ENCODE peak calls at places on chromosomes 3 and 15, in six cellular contexts. F is left ventricle myocardium inferior, O is foreskin melanocyte, T is AG04449, D is mesothelial cell of epicardium, Q is GM19239. S is an unnamed sample.

GRCh38 chr3:38116471-38117162 is 20.3 kb downstream of the ACAA1 start:
- DNase-seq in F (no peak), O (no peak), T (no peak), D (no peak), Q (no peak), S (no peak)

GRCh38 chr3:8204846-8205624 is 296.6 kb upstream of the LMCD1 start:
- DNase-seq in F (no peak), O (no peak), T (no peak), D (no peak), Q (no peak), S (peak; percentile 65)

GRCh38 chr3:146503459-146504202 is 34.3 kb upstream of the PLSCR2 start:
- DNase-seq in F (no peak), O (no peak), T (peak; percentile 74), D (no peak), Q (peak; percentile 10), S (peak; percentile 46)

GRCh38 chr15:65081270-65081669 is 4.7 kb downstream of the KBTBD13 start:
- DNase-seq in F (no peak), O (no peak), T (no peak), D (no peak), Q (no peak), S (no peak)

GRCh38 chr15:37764733-37765191 is 169.7 kb upstream of the TMCO5A start:
- DNase-seq in F (no peak), O (peak; percentile 37), T (no peak), D (no peak), Q (peak; percentile 15), S (peak; percentile 71)

GRCh38 chr15:76566276-76566675 is 229.7 kb downstream of the ISL2 start:
- DNase-seq in F (no peak), O (no peak), T (no peak), D (no peak), Q (no peak), S (no peak)

GRCh38 chr3:159884661-159885402 is 103.8 kb upstream of the IL12A start:
- DNase-seq in F (no peak), O (no peak), T (no peak), D (no peak), Q (peak; percentile 40), S (peak; percentile 63)

GRCh38 chr3:145865329-145865904 is 295.6 kb downstream of the PLOD2 start:
- DNase-seq in F (no peak), O (peak; percentile 72), T (no peak), D (no peak), Q (no peak), S (no peak)

GRCh38 chr3:112587336-112587735 is 25.5 kb downstream of the SLC35A5 start:
- DNase-seq in F (no peak), O (no peak), T (no peak), D (no peak), Q (no peak), S (no peak)

GRCh38 chr3:79204351-79204750 is 563.4 kb downstream of the ROBO1 start:
- DNase-seq in F (no peak), O (no peak), T (no peak), D (no peak), Q (no peak), S (no peak)

GRCh38 chr3:169812124-169812843 is 386 bp upstream of the LRRIQ4 start:
- DNase-seq in F (peak; percentile 72), O (no peak), T (no peak), D (peak; percentile 73), Q (peak; percentile 40), S (peak; percentile 78)

GRCh38 chr3:194270627-194271458 is 80.3 kb downstream of the CPN2 start:
- DNase-seq in F (peak; percentile 89), O (peak; percentile 98), T (no peak), D (no peak), Q (no peak), S (peak; percentile 64)

GRCh38 chr3:128714887-128715496 is 11.0 kb upstream of the RAB7A start:
- DNase-seq in F (no peak), O (no peak), T (no peak), D (no peak), Q (no peak), S (no peak)

GRCh38 chr15:60102748-60103147 is 98.6 kb downstream of the FOXB1 start:
- DNase-seq in F (no peak), O (no peak), T (no peak), D (no peak), Q (no peak), S (no peak)

GRCh38 chr3:46705751-46706572 is 4.8 kb downstream of the TMIE start:
- DNase-seq in F (peak; percentile 13), O (no peak), T (peak; percentile 33), D (no peak), Q (no peak), S (peak; percentile 73)